ENCODE peak calls at places on chromosomes 3 and 15, in five cellular contexts. N, T, D, X and G are unnamed samples.

GRCh38 chr3:127849368-127849767 is 27.1 kb upstream of the MGLL start:
- DNase-seq in T (no peak), D (no peak), X (peak; percentile 54), N (no peak), G (no peak)

GRCh38 chr3:174169736-174170135 is 689.4 kb upstream of the NAALADL2 start:
- DNase-seq in D (no peak), X (no peak), T (no peak), N (no peak), G (no peak)

GRCh38 chr15:31464216-31465082 is 137.8 kb downstream of the KLF13 start:
- DNase-seq in T (no peak), D (no peak), N (no peak), X (no peak), G (no peak)

GRCh38 chr15:96354731-96355560 is 24.4 kb downstream of the NR2F2 start:
- DNase-seq in X (no peak), N (no peak), D (no peak), T (peak; percentile 92), G (peak; percentile 69)

GRCh38 chr15:101060576-101061551 is 141.7 kb downstream of the LRRK1 start:
- DNase-seq in N (no peak), D (no peak), T (no peak), X (no peak), G (no peak)

GRCh38 chr3:172513488-172513887 is 9.7 kb downstream of the TNFSF10 start:
- DNase-seq in T (peak; percentile 52), X (no peak), N (no peak), D (no peak), G (no peak)

GRCh38 chr3:140341817-140342403 is 336.0 kb upstream of the TRIM42 start:
- DNase-seq in D (no peak), T (no peak), X (peak; percentile 66), N (no peak), G (no peak)

GRCh38 chr3:157354722-157355121 is 81.9 kb upstream of the PTX3 start:
- DNase-seq in X (peak; percentile 90), T (no peak), D (no peak), N (no peak), G (peak; percentile 79)

GRCh38 chr3:81452406-81452805 is 309.0 kb downstream of the GBE1 start:
- DNase-seq in T (no peak), N (no peak), D (no peak), X (no peak), G (peak; percentile 51)

GRCh38 chr3:62727576-62727975 is 147.6 kb downstream of the CADPS start:
- DNase-seq in N (no peak), T (no peak), X (no peak), D (no peak), G (no peak)

GRCh38 chr15:69393831-69394491 is 20.2 kb upstream of the KIF23 start:
- DNase-seq in D (no peak), X (no peak), N (no peak), T (no peak), G (peak; percentile 37)

GRCh38 chr15:71118345-71118744 is 3.1 kb downstream of the THSD4 start:
- DNase-seq in N (no peak), X (no peak), T (no peak), D (no peak), G (no peak)

GRCh38 chr3:50275996-50276761 is 2.7 kb upstream of the LSMEM2 start:
- DNase-seq in D (peak; percentile 39), X (peak; percentile 89), N (peak; percentile 37), T (no peak), G (no peak)

GRCh38 chr15:69988541-69989225 is 109.0 kb downstream of the TLE3 start:
- DNase-seq in D (no peak), T (no peak), N (no peak), X (peak; percentile 45), G (no peak)

GRCh38 chr3:122921791-122922651 is 105.5 kb downstream of the SEMA5B start:
- DNase-seq in T (no peak), N (no peak), X (peak; percentile 87), D (no peak), G (no peak)

GRCh38 chr3:177338697-177339219 is 141.5 kb upstream of the TBL1XR1 start:
- DNase-seq in D (no peak), N (no peak), X (no peak), T (peak; percentile 57), G (no peak)

GRCh38 chr3:150798122-150798618 is 35.2 kb upstream of the SIAH2 start:
- DNase-seq in T (peak; percentile 6), X (peak; percentile 44), N (no peak), D (no peak), G (no peak)

GRCh38 chr3:81765425-81765824 is 4.0 kb upstream of the GBE1 start:
- DNase-seq in N (no peak), T (no peak), D (no peak), X (no peak), G (no peak)

GRCh38 chr3:127492426-127492825 is 98.1 kb downstream of the TPRA1 start:
- DNase-seq in T (no peak), D (no peak), N (no peak), X (no peak), G (no peak)

GRCh38 chr3:23888617-23889228 is 28.1 kb downstream of the NKIRAS1 start:
- DNase-seq in X (peak; percentile 42), N (no peak), T (peak; percentile 57), D (no peak), G (peak; percentile 72)

GRCh38 chr3:19645093-19645492 is 288.9 kb downstream of the EFHB start:
- DNase-seq in T (no peak), D (no peak), N (no peak), X (no peak), G (no peak)

GRCh38 chr15:99450896-99451358 is 114.9 kb upstream of the MEF2A start:
- DNase-seq in X (no peak), N (peak; percentile 63), T (no peak), D (no peak), G (no peak)

GRCh38 chr15:89746386-89746974 is 4.6 kb downstream of the MESP1 start:
- DNase-seq in T (no peak), D (no peak), N (no peak), X (no peak), G (no peak)

GRCh38 chr3:182925330-182925943 is 54.9 kb downstream of the DCUN1D1 start:
- DNase-seq in D (no peak), N (no peak), X (no peak), T (peak; percentile 40), G (no peak)

GRCh38 chr3:25568525-25569078 is 96.1 kb downstream of the TOP2B start:
- DNase-seq in N (no peak), X (no peak), D (no peak), T (no peak), G (no peak)

GRCh38 chr15:48244923-48245322 is 38.8 kb downstream of the SLC12A1 start:
- DNase-seq in D (no peak), X (no peak), T (peak; percentile 1), N (no peak), G (peak; percentile 4)

GRCh38 chr3:196208942-196209695 is 2.1 kb downstream of the ZDHHC19 start:
- DNase-seq in D (no peak), X (no peak), T (no peak), N (no peak), G (no peak)

GRCh38 chr15:58793862-58794261 is 22.8 kb downstream of the MINDY2 start:
- DNase-seq in D (no peak), N (no peak), X (peak; percentile 16), T (no peak), G (no peak)

GRCh38 chr15:82966671-82967071 is 14.2 kb upstream of the HOMER2 start:
- DNase-seq in N (no peak), X (no peak), D (no peak), T (no peak), G (no peak)

GRCh38 chr3:135927170-135927569 is 38.4 kb upstream of the PPP2R3A start:
- DNase-seq in D (no peak), X (no peak), T (no peak), N (no peak), G (peak; percentile 78)

GRCh38 chr3:187101184-187102072 is 37.9 kb downstream of the RPL39L start:
- DNase-seq in D (peak; percentile 63), N (peak; percentile 52), T (peak; percentile 82), X (no peak), G (no peak)

GRCh38 chr15:59996498-59997041 is 7.5 kb upstream of the FOXB1 start:
- DNase-seq in T (no peak), X (peak; percentile 64), D (no peak), N (no peak), G (no peak)

GRCh38 chr15:95086543-95087252 is 855.3 kb downstream of the MCTP2 start:
- DNase-seq in N (no peak), T (peak; percentile 79), X (no peak), D (no peak), G (no peak)

GRCh38 chr15:38535451-38536200 is 29.0 kb downstream of the RASGRP1 start:
- DNase-seq in T (no peak), X (no peak), N (no peak), D (no peak), G (no peak)
- H3K4me1 ChIP-seq in T (peaks cover 8% of the 10 kb centered on the region), X (no peaks in the 10 kb centered on the region), N (no peaks in the 10 kb centered on the region), D (no peaks in the 10 kb centered on the region), G (peaks cover 12% of the 10 kb centered on the region)

DNA sequence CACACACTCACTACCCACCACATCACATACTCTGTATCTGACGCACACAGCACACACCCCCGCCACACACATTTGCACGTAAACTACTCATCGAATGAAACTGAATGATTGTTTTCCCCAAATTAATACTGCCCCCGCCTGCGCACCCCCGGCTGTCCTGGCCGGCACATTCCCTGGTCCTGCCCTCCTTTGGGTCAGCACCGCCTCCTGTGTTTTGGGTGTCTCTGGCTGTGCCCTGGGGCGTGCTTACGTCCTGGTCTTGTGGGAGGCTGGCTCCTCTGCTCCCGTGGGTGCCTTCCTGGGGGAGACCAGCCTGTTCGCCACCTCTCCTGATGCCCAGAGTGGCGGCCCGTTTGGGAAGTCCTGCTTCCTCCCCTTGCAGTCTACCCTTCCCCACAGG is 30.2 kb downstream of the APBA2 start:
- DNase-seq in N (no peak), T (no peak), X (no peak), D (no peak), G (no peak)
- H3K27me3 ChIP-seq in N (no peaks in the 10 kb centered on the region), T (peaks cover 45% of the 10 kb centered on the region), X (no peaks in the 10 kb centered on the region), D (no peaks in the 10 kb centered on the region), G (no peaks in the 10 kb centered on the region)

DNA sequence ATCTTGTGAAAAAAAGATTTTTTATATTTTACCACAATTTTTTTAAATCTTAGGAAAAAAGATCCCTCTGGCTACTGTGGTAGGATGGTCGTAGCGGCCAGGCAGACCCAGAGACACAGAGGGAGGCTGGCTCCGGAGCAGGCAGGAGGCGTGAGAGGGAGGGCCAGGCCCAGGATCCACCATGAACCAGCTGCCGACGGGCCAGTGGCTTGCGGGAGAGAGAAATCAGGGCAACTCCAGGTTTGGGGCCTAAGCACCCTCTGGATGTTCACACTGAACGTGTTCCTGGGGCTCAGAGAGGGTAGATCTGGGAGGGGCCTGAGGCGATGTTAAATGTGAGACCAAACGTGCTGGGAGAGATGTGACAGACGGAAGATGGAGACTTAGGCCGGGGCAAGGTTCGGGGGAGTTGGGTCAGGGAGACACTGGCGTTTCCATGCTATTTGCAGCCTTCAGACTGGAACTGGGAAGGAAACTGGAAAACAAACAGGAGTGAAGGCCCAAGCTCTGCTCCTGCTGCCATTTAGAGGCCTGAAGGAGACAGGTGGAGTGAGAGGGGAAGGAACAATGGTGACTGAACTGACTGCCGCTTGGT is 1.6 kb upstream of the VILL start:
- DNase-seq in T (no peak), D (no peak), X (no peak), N (no peak), G (no peak)
- H3K4me1 ChIP-seq in T (peaks cover 7% of the 10 kb centered on the region), D (peaks cover 25% of the 10 kb centered on the region), X (peaks cover 6% of the 10 kb centered on the region), N (peaks cover 2% of the 10 kb centered on the region), G (peaks cover 41% of the 10 kb centered on the region)

DNA sequence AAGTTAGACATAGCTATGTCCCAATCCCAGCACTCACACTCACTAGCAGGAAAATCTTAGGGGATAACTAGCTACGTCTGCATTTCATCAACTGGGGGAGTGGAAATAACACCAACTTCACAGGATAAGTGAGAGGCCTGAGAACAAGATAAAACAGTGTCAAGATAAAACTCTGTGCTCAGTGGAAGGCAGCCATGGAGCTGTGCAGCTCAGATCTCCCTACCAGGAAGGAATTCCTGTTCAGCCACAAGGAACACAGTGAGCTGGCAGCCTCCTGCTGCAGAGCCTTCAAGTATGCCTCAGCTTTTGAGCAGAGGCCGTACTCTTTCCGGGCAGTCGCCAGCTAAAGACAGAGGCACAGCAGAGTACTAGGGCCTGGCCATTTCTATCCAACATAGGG is 115.8 kb upstream of the TOPAZ1 start:
- DNase-seq in X (no peak), D (no peak), T (no peak), N (no peak), G (no peak)
- H3K27me3 ChIP-seq in X (no peaks in the 10 kb centered on the region), D (no peaks in the 10 kb centered on the region), T (peaks cover 24% of the 10 kb centered on the region), N (no peaks in the 10 kb centered on the region), G (no peaks in the 10 kb centered on the region)